ENCODE peak calls at places on chromosome 11, in eight cellular contexts. T is endothelial cell of umbilical vein, C is stomach, L is adrenal gland, O is IMR-90, R is Peyer's patch, G is A549, B is suprapubic skin. N is an unnamed sample.

GRCh38 chr11:72778535-72779494 is 15.0 kb downstream of the STARD10 start:
- DNase-seq in T (no peak), C (peak; percentile 73), L (no peak), O (no peak), R (no peak), G (no peak), B (no peak), N (no peak)

GRCh38 chr11:12705874-12706273 is 31.7 kb downstream of the TEAD1 start:
- DNase-seq in T (no peak), C (no peak), L (no peak), O (no peak), R (no peak), G (no peak), B (no peak), N (no peak)

GRCh38 chr11:28529540-28530410 is 421.6 kb downstream of the METTL15 start:
- DNase-seq in T (peak; percentile 65), C (no peak), L (no peak), O (peak; percentile 82), R (no peak), G (peak; percentile 40), B (no peak), N (peak; percentile 50)

GRCh38 chr11:128066429-128066828 is 520.9 kb downstream of the ETS1 start:
- DNase-seq in T (no peak), C (no peak), L (no peak), O (no peak), R (no peak), G (no peak), B (no peak), N (no peak)

GRCh38 chr11:27720277-27720830 is 20.1 kb upstream of the BDNF start:
- DNase-seq in T (peak; percentile 52), C (no peak), L (peak; percentile 49), O (peak; percentile 68), R (no peak), G (peak; percentile 66), B (no peak), N (peak; percentile 52)

GRCh38 chr11:69840371-69841169 is 21.4 kb upstream of the FGF3 start:
- DNase-seq in T (no peak), C (no peak), L (no peak), O (no peak), R (peak; percentile 31), G (no peak), B (no peak), N (no peak)

GRCh38 chr11:109641549-109641948 is 219.6 kb downstream of the C11orf87 start:
- DNase-seq in T (no peak), C (no peak), L (no peak), O (peak; percentile 38), R (no peak), G (peak; percentile 13), B (no peak), N (peak; percentile 6)

GRCh38 chr11:10351768-10352641 is 47.1 kb downstream of the ADM start:
- DNase-seq in T (peak; percentile 79), C (peak; percentile 53), L (no peak), O (peak; percentile 95), R (no peak), G (peak; percentile 59), B (peak; percentile 72), N (no peak)

GRCh38 chr11:7523416-7524210 is 9.8 kb downstream of the PPFIBP2 start:
- DNase-seq in T (no peak), C (no peak), L (no peak), O (no peak), R (no peak), G (no peak), B (no peak), N (no peak)

GRCh38 chr11:63666874-63667273 is 4.3 kb downstream of the ATL3 start:
- DNase-seq in T (no peak), C (no peak), L (no peak), O (peak; percentile 94), R (no peak), G (no peak), B (no peak), N (no peak)

GRCh38 chr11:46680164-46680760 is 20.2 kb downstream of the ARHGAP1 start:
- DNase-seq in T (no peak), C (no peak), L (no peak), O (no peak), R (no peak), G (no peak), B (no peak), N (no peak)

GRCh38 chr11:77069336-77069968 is 2.7 kb downstream of the CAPN5 start:
- DNase-seq in T (no peak), C (no peak), L (no peak), O (no peak), R (no peak), G (no peak), B (peak; percentile 44), N (no peak)

GRCh38 chr11:64690235-64690634 is 32.8 kb downstream of the NRXN2 start:
- DNase-seq in T (no peak), C (no peak), L (no peak), O (no peak), R (no peak), G (no peak), B (no peak), N (no peak)

GRCh38 chr11:74466916-74467885 is at the start of gene KCNE3:
- DNase-seq in T (peak; percentile 13), C (peak; percentile 57), L (no peak), O (no peak), R (peak; percentile 83), G (no peak), B (no peak), N (peak; percentile 72)
- TF ChIP-seq POLR2A in T (no peak), C (no peak), L (no peak), O (no peak), R (peak; percentile 55), G (no peak), B (no peak), N (peak; percentile 37)

DNA sequence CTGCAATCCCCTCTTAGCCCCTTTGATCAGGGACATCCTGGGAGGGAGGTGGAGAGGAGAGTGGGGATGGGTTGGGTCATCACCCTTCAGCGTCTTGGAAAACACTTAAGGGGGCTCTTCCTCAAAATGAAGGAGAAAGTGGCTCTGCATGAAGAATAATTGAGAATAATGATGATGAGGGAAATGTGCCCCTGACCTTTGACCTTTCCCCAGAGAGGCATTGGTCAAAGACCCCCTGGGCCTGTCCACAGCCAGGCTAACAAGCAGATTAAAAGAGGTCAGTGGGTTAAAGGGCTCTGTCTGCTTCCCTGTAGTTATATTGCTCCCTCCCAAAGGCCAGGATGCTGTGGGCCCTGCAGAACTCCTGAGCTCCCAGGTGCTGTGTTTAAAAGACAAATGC is 68.7 kb downstream of the NAV2 start:
- DNase-seq in T (no peak), C (no peak), L (no peak), O (no peak), R (no peak), G (no peak), B (no peak), N (no peak)
- TF ChIP-seq POLR2A in T (no peak), C (no peak), L (no peak), O (no peak), R (no peak), G (no peak), B (no peak), N (no peak)

GRCh38 chr11:11390068-11390775 is 37.2 kb upstream of the CSNK2A3 start:
- DNase-seq in T (no peak), C (no peak), L (no peak), O (no peak), R (no peak), G (no peak), B (no peak), N (no peak)

GRCh38 chr11:11384829-11385228 is 31.8 kb upstream of the CSNK2A3 start:
- DNase-seq in T (no peak), C (no peak), L (no peak), O (no peak), R (no peak), G (no peak), B (no peak), N (no peak)

GRCh38 chr11:11389238-11389637 is 36.2 kb upstream of the CSNK2A3 start:
- DNase-seq in T (no peak), C (peak; percentile 32), L (peak; percentile 44), O (no peak), R (peak; percentile 76), G (no peak), B (no peak), N (no peak)

GRCh38 chr11:11387201-11387600 is 34.2 kb upstream of the CSNK2A3 start:
- DNase-seq in T (no peak), C (no peak), L (no peak), O (no peak), R (no peak), G (no peak), B (no peak), N (no peak)

GRCh38 chr11:11387906-11388305 is 34.9 kb upstream of the CSNK2A3 start:
- DNase-seq in T (no peak), C (no peak), L (no peak), O (no peak), R (no peak), G (no peak), B (no peak), N (no peak)
- TF ChIP-seq POLR2A in T (no peak), C (no peak), L (no peak), O (no peak), R (no peak), G (no peak), B (no peak), N (no peak)

DNA sequence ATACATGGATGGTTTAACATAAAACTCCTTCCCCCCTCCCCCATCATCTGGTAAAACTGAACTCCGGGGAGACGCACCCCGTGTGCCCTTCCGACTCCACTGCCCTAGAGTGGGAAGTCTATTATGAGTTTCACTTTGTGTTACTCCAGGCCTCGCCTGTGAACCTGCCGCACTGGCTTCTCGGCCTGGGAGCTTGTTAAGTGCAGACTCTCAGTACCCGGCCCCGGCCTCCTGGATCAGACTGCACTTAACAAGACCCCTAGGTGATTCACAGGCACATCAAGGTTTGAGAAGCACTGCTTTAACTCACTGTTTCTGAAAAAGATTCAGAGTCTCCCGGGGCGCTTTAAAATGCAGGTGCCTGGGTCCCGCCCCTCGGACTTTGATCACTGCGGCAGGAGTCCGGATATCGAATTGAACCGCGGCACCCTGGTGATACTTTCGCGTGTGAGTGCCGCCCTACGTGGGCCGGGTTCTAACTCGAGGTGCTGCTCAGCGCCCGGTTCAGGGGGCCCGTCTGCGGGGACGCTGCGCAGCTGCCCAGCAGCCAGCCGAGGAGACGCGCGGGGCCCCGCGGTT is 3.6 kb downstream of the PTGDR2 start:
- DNase-seq in T (no peak), C (peak; percentile 71), L (no peak), O (no peak), R (peak; percentile 93), G (no peak), B (no peak), N (no peak)
- TF ChIP-seq POLR2A in T (no peak), C (no peak), L (no peak), O (no peak), R (peak; percentile 60), G (no peak), B (no peak), N (no peak)

DNA sequence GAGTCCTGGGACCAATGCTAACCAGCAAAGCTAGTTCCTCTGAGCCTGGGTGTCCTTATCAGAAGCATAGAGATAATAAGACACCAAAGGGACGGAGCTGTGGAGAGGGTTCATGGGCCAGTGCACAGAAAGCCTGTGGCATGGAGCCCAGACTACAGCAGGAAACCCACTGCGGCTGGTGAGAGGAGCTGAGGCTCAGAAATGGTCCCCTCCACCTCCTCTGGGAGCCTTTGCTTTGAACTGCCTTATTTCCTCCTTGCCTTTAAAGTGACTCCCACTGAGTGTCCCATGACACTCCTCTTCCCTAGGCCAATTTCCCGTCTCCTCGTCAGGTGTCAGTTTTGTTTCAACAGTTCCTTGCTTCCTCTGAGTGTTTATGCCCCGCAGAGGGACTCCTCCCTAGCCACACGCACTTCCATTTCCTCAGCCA is 9.4 kb downstream of the SLCO2B1 start:
- DNase-seq in T (peak; percentile 20), C (no peak), L (no peak), O (no peak), R (no peak), G (no peak), B (no peak), N (no peak)
- TF ChIP-seq POLR2A in T (no peak), C (no peak), L (no peak), O (no peak), R (peak; percentile 37), G (no peak), B (no peak), N (no peak)

N was measured in erythroblast.